ENCODE peak calls at places on chromosomes 12 and 14, in four cellular contexts. A is glutamatergic neuron, H is SK-N-SH, N is mesothelial cell of epicardium. Y is an unnamed sample.

GRCh38 chr12:34400423-34400881 is 378.2 kb downstream of the ALG10 start:
- DNase-seq in A (peak; percentile 1), N (peak; percentile 19), H (peak; percentile 1), Y (no peak)

GRCh38 chr14:67618617-67619063 is 1.1 kb upstream of the ARG2 start:
- DNase-seq in N (no peak), A (no peak), H (peak; percentile 67), Y (peak; percentile 74)

GRCh38 chr12:20264608-20265114 is 103.7 kb upstream of the PDE3A start:
- DNase-seq in N (no peak), A (no peak), H (no peak), Y (no peak)

GRCh38 chr14:33568935-33569579 is 381.8 kb downstream of the EGLN3 start:
- DNase-seq in H (no peak), A (no peak), N (no peak), Y (peak; percentile 38)

GRCh38 chr12:75705749-75706719 is 194.6 kb upstream of the KRR1 start:
- DNase-seq in A (no peak), H (peak; percentile 66), N (no peak), Y (peak; percentile 65)

GRCh38 chr12:121227294-121227693 is 17.4 kb downstream of the P2RX4 start:
- DNase-seq in N (no peak), H (no peak), A (no peak), Y (no peak)

GRCh38 chr12:3252416-3252815 is 175.2 kb downstream of the TSPAN9 start:
- DNase-seq in A (no peak), H (no peak), N (no peak), Y (no peak)

GRCh38 chr12:56280849-56281248 is 14.1 kb downstream of the COQ10A start:
- DNase-seq in H (no peak), N (no peak), A (no peak), Y (no peak)

GRCh38 chr12:122947352-122947792 is 18.9 kb downstream of the ABCB9 start:
- DNase-seq in N (no peak), H (no peak), A (no peak), Y (no peak)

GRCh38 chr12:51246254-51246853 is 7.7 kb downstream of the DAZAP2 start:
- DNase-seq in H (peak; percentile 32), A (no peak), N (no peak), Y (no peak)
- TF ChIP-seq CTCF in H (no peak), A (no peak), N (no peak), Y (no peak)

GRCh38 chr12:52464921-52465320 is 8.7 kb downstream of the KRT6C start:
- DNase-seq in H (no peak), N (no peak), A (no peak), Y (no peak)

GRCh38 chr12:52473738-52474137 is at the start of gene KRT6C:
- DNase-seq in A (no peak), H (no peak), N (no peak), Y (peak; percentile 43)

GRCh38 chr12:52474212-52474611 is 607 bp upstream of the KRT6C start:
- DNase-seq in H (no peak), N (no peak), A (no peak), Y (no peak)

GRCh38 chr12:52469853-52470252 is 3.8 kb downstream of the KRT6C start:
- DNase-seq in A (no peak), H (no peak), N (no peak), Y (no peak)
- TF ChIP-seq CTCF in A (no peak), H (no peak), N (no peak), Y (no peak)

GRCh38 chr12:28130625-28131598 is 59.3 kb upstream of the CCDC91 start:
- DNase-seq in H (no peak), A (no peak), N (peak; percentile 37), Y (peak; percentile 87)
- TF ChIP-seq CTCF in H (no peak), A (no peak), N (no peak), Y (no peak)

DNA sequence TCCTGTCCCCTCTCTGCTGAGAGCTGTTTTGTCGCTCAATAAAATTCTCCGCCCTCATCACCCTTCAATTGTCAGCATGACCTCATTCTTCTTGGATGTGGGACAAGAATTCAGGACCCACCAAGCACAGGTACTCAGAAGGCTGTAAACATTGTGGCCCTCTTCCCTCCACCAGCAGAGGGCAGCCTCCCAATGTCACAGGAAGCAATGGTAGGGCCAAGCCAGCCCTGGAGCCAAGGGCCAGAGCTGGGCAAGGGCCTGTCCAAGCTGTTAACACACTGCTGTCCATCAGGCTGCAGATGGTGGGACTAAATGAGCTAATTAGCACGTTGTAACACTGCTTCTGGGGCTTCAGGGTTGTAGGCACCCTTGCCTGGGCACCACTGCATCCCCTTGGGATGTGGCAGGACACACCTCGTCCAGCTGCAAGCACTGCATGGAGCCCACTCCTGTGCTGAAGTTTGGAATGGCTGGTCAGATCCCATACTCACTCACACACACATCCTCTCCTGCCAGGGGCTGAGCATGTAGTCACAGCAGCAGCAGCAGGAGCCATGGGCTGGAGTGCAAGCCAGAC is 62.7 kb upstream of the HECTD1 start:
- DNase-seq in N (no peak), A (no peak), H (no peak), Y (peak; percentile 17)
- TF ChIP-seq CTCF in N (no peak), A (no peak), H (peak; percentile 26), Y (peak; percentile 27)

GRCh38 chr14:100138955-100139354 is 20.5 kb downstream of the DEGS2 start:
- DNase-seq in H (no peak), A (no peak), N (no peak), Y (no peak)

GRCh38 chr14:100138082-100138787 is 21.2 kb downstream of the DEGS2 start:
- DNase-seq in N (no peak), H (no peak), A (no peak), Y (no peak)

GRCh38 chr14:100142073-100143040 is 17.1 kb downstream of the DEGS2 start:
- DNase-seq in A (no peak), N (peak; percentile 74), H (peak; percentile 93), Y (no peak)

GRCh38 chr14:100141133-100141497 is 18.3 kb downstream of the DEGS2 start:
- DNase-seq in H (no peak), A (no peak), N (no peak), Y (no peak)

GRCh38 chr14:100140452-100141132 is 18.9 kb downstream of the DEGS2 start:
- DNase-seq in A (peak; percentile 53), H (no peak), N (no peak), Y (no peak)
- TF ChIP-seq CTCF in A (peak; percentile 19), H (no peak), N (no peak), Y (no peak)